ENCODE peak calls at places on chromosomes 12 and 14, in seven cellular contexts. U, G, D, A, I, F and X are unnamed samples.

GRCh38 chr12:109775172-109775881 is 57.9 kb downstream of the TRPV4 start:
- DNase-seq in D (peak), F (peak), G (peak), A (peak), I (peak), U (peak), X (peak)

GRCh38 chr12:67630373-67631088 is 18.0 kb upstream of the DYRK2 start:
- DNase-seq in F (peak), G (peak), A (no peak), D (peak), I (peak), U (no peak), X (no peak)

GRCh38 chr14:70213721-70214282 is 25.1 kb upstream of the SLC8A3 start:
- DNase-seq in I (no peak), D (no peak), F (no peak), A (no peak), U (no peak), G (peak), X (no peak)

GRCh38 chr14:98593361-98593761 is 678.6 kb downstream of the BCL11B start:
- DNase-seq in A (no peak), U (no peak), D (no peak), F (no peak), I (no peak), G (no peak), X (no peak)

GRCh38 chr12:57090924-57091632 is 2.2 kb downstream of the NAB2 start:
- DNase-seq in A (no peak), D (no peak), U (no peak), I (no peak), G (peak), F (no peak), X (no peak)

GRCh38 chr12:21940549-21940948 is 677 bp downstream of the ABCC9 start:
- DNase-seq in D (no peak), U (no peak), A (no peak), F (no peak), G (no peak), I (no peak), X (no peak)

GRCh38 chr14:100710391-100711116 is 16.1 kb upstream of the DLK1 start:
- DNase-seq in I (no peak), D (no peak), G (no peak), F (no peak), U (no peak), A (peak), X (no peak)

GRCh38 chr12:93427779-93428564 is 13.8 kb downstream of the UBE2N start:
- DNase-seq in A (no peak), U (no peak), I (no peak), G (peak), F (peak), D (peak), X (peak)

GRCh38 chr12:62267490-62267889 is 7.3 kb downstream of the USP15 start:
- DNase-seq in D (no peak), U (no peak), A (no peak), I (no peak), G (no peak), F (no peak), X (no peak)

GRCh38 chr12:102879144-102879763 is 37.8 kb downstream of the PAH start:
- DNase-seq in A (peak), F (peak), G (peak), I (peak), D (peak), U (no peak), X (peak)

GRCh38 chr12:674272-674781 is 11.1 kb upstream of the NINJ2 start:
- DNase-seq in A (no peak), U (no peak), F (peak), I (no peak), G (no peak), D (no peak), X (no peak)

GRCh38 chr12:55051197-55051920 is 31.6 kb downstream of the NEUROD4 start:
- DNase-seq in D (no peak), I (no peak), U (no peak), G (no peak), F (no peak), A (no peak), X (peak)

GRCh38 chr12:93990832-93991748 is 157.3 kb upstream of the PLXNC1 start:
- DNase-seq in I (no peak), F (no peak), A (peak), G (peak), U (peak), D (peak), X (peak)

GRCh38 chr14:36525746-36526099 is 5.7 kb upstream of the NKX2-1 start:
- DNase-seq in D (no peak), F (no peak), U (no peak), G (no peak), I (no peak), A (no peak), X (no peak)

GRCh38 chr14:29529418-29529817 is 398.2 kb downstream of the PRKD1 start:
- DNase-seq in U (no peak), A (no peak), I (no peak), F (peak), D (no peak), G (peak), X (peak)

DNA sequence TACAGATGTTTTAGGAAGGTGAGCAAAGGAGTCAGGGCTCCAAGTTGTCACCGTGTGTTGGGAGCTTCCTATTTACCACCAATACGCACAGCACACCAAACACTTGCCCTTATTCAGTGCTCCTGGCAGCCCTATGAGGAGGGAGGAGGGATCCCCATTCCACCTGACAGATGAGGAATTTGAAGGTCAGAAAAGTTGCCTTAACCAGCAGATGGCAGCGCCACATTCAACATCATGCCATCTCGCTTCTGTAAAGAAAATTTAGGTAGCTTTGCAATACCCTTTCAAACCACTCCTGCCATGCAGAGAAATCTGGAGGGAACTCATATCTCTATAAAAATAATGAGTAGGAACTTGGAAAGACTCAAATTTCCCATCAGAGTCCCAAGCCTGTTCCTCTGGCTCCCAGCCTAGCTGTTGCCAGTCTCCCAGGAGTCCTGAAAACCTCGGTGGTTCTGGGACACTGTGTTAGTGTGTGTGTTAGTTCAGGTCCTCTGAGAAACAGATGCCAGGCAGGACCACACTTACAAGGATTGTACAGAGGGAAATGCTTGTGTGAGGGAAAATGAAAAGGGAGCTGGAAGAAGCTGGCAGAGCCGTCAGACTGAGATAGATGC is 410.5 kb downstream of the MED13L start:
- DNase-seq in I (no peak), A (no peak), U (no peak), G (no peak), D (no peak), F (peak), X (peak)
- TF ChIP-seq CTCF in I (no peak), A (no peak), U (peak), G (no peak), D (no peak), F (peak), X (peak)

DNA sequence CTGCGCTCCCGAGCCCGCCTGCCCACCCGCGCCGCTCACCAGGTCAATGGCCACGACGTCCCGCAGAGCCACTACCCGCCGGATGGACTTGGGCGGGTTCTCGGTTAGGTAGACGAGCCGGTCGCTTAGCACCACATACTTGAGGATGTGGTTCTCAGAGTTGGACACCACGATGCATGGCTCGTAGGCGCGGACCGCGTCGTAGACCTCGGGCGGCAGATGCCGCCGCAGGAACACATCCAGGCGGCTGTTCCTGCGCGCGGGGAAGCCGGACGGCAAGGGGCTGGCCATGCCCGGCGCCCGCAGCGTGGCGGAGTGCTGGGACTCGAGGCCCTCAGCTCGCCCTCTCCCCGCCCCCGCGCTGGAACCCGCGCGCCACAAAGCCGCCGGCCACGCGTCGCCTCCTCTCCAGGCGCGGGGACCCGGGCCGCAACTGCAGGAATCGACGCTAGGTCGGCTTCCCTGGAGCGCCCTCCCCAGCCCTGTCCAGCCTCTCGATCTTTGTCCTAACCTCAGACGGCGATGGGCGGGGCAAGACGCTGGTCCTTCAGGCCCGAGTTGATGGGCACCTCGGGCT is at the start of gene C12orf56:
- DNase-seq in F (no peak), D (peak), A (no peak), I (no peak), U (no peak), G (peak), X (peak)
- H3K4me3 ChIP-seq in F (no peak), D (peak), A (no peak), I (peak), U (peak), G (peak), X (peak)

GRCh38 chr12:117362391-117362790 is 965 bp upstream of the NOS1 start:
- DNase-seq in F (no peak), A (no peak), G (no peak), U (no peak), I (no peak), D (no peak), X (no peak)

GRCh38 chr12:117363263-117363662 is 1.8 kb upstream of the NOS1 start:
- DNase-seq in G (no peak), A (no peak), U (no peak), I (no peak), D (no peak), F (no peak), X (no peak)

GRCh38 chr12:117361905-117362304 is 479 bp upstream of the NOS1 start:
- DNase-seq in U (no peak), I (no peak), A (no peak), D (no peak), G (no peak), F (no peak), X (no peak)

GRCh38 chr12:117365072-117365616 is 3.7 kb upstream of the NOS1 start:
- DNase-seq in U (no peak), I (no peak), D (no peak), G (no peak), A (no peak), F (no peak), X (no peak)

GRCh38 chr12:117363953-117364486 is 2.6 kb upstream of the NOS1 start:
- DNase-seq in I (no peak), A (no peak), U (no peak), F (peak), D (no peak), G (no peak), X (no peak)
- TF ChIP-seq CTCF in I (no peak), A (no peak), U (no peak), F (peak), D (no peak), G (no peak), X (peak)

GRCh38 chr12:4270016-4270669 is 3.4 kb upstream of the CCND2 start:
- DNase-seq in U (no peak), D (peak), I (no peak), G (no peak), F (no peak), A (no peak), X (peak)
- H3K4me3 ChIP-seq in U (peak), D (peak), I (peak), G (peak), F (no peak), A (peak), X (peak)

GRCh38 chr12:112906712-112907414 is at the start of gene OAS1:
- DNase-seq in A (no peak), D (peak), F (peak), I (no peak), U (peak), G (peak), X (peak)

GRCh38 chr12:112908548-112908947 is 1.8 kb downstream of the OAS1 start:
- DNase-seq in D (no peak), G (no peak), I (no peak), A (no peak), F (no peak), U (no peak), X (no peak)

GRCh38 chr12:112909693-112910092 is 2.9 kb downstream of the OAS1 start:
- DNase-seq in A (no peak), F (no peak), I (no peak), G (no peak), D (no peak), U (no peak), X (no peak)

GRCh38 chr12:112905451-112906089 is 1.2 kb upstream of the OAS1 start:
- DNase-seq in D (no peak), U (no peak), A (no peak), I (no peak), F (peak), G (peak), X (peak)

DNA sequence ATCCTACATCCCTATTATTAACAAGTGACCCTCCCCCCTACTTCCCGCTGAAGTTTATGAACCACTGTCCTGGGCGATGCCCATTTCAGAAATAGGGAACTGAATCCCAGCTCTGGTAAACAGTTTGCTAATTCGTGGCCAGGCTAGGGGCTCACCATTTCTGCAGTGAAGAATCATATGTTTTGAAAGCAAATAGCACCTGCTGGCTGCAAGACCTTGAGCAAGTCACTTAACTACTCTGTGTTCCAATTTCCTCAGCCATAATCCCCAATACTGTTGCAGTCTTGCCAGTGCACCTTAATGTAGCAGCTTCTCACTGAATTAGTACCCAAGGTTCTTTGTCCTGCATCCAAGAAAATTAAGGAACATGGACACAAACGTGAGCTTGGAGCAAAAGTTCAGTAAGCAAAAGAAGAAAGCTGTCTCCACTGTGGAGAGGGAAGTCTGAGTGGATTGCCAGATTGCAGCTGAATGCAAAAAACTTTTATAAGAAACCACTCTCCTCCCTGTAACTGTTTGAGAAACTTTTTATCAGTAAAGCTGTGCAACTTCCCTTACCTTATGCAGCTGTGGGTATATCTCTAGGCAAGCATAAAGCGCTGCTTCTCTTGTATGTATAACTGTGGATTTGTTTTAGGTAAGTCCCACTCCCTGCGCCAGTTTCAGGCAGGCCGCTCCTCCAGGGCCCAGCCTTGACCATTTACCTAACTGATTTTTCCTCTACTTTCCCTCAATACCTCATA is 824 bp downstream of the OAS1 start:
- DNase-seq in I (no peak), U (peak), G (no peak), F (no peak), A (no peak), D (no peak), X (no peak)
- TF ChIP-seq CTCF in I (no peak), U (no peak), G (no peak), F (no peak), A (no peak), D (no peak), X (no peak)